ENCODE peak calls at places on chromosomes 11 and 22, in five cellular contexts. One of them, this sample, is unnamed.

GRCh38 chr11:28123151-28123571 is 15.0 kb downstream of the METTL15 start:
- DNase-seq in IMR-90: peak
- DNase-seq in fibroblast of lung: peak
- DNase-seq in endothelial cell of umbilical vein: peak
- DNase-seq in AG04450: no peak
- DNase-seq in this sample: no peak

GRCh38 chr11:7665473-7666291 is 7.6 kb downstream of the CYB5R2 start:
- DNase-seq in IMR-90: peak
- DNase-seq in fibroblast of lung: peak
- DNase-seq in endothelial cell of umbilical vein: peak
- DNase-seq in AG04450: no peak
- DNase-seq in this sample: peak

GRCh38 chr11:29166306-29166705 is 850.5 kb downstream of the KCNA4 start:
- DNase-seq in IMR-90: no peak
- DNase-seq in fibroblast of lung: no peak
- DNase-seq in endothelial cell of umbilical vein: no peak
- DNase-seq in AG04450: no peak
- DNase-seq in this sample: no peak

GRCh38 chr11:72553748-72554147 is 119.4 kb upstream of the CLPB start:
- DNase-seq in IMR-90: no peak
- DNase-seq in fibroblast of lung: no peak
- DNase-seq in endothelial cell of umbilical vein: no peak
- DNase-seq in AG04450: no peak
- DNase-seq in this sample: peak

GRCh38 chr11:70482529-70482917 is 84.2 kb downstream of the CTTN start:
- DNase-seq in IMR-90: peak
- DNase-seq in fibroblast of lung: no peak
- DNase-seq in endothelial cell of umbilical vein: no peak
- DNase-seq in AG04450: no peak
- DNase-seq in this sample: no peak

GRCh38 chr11:124481365-124482323 is 36.1 kb upstream of the OR8B8 start:
- DNase-seq in IMR-90: peak
- DNase-seq in fibroblast of lung: peak
- DNase-seq in endothelial cell of umbilical vein: peak
- DNase-seq in AG04450: peak
- DNase-seq in this sample: peak

GRCh38 chr11:128054323-128054910 is 532.9 kb downstream of the ETS1 start:
- DNase-seq in IMR-90: peak
- DNase-seq in fibroblast of lung: no peak
- DNase-seq in endothelial cell of umbilical vein: no peak
- DNase-seq in AG04450: no peak
- DNase-seq in this sample: no peak

GRCh38 chr11:85595285-85595884 is 31.8 kb downstream of the DLG2 start:
- DNase-seq in IMR-90: peak
- DNase-seq in fibroblast of lung: peak
- DNase-seq in endothelial cell of umbilical vein: peak
- DNase-seq in AG04450: peak
- DNase-seq in this sample: peak

GRCh38 chr11:32131321-32131720 is 40.4 kb downstream of the RCN1 start:
- DNase-seq in IMR-90: peak
- DNase-seq in fibroblast of lung: no peak
- DNase-seq in endothelial cell of umbilical vein: no peak
- DNase-seq in AG04450: no peak
- DNase-seq in this sample: no peak

GRCh38 chr11:45092901-45093760 is 53.3 kb upstream of the PRDM11 start:
- DNase-seq in IMR-90: peak
- DNase-seq in fibroblast of lung: peak
- DNase-seq in endothelial cell of umbilical vein: no peak
- DNase-seq in AG04450: no peak
- DNase-seq in this sample: no peak

GRCh38 chr22:39352301-39352867 is 2.6 kb downstream of the SYNGR1 start:
- DNase-seq in IMR-90: no peak
- DNase-seq in fibroblast of lung: no peak
- DNase-seq in endothelial cell of umbilical vein: no peak
- DNase-seq in AG04450: no peak
- DNase-seq in this sample: no peak

GRCh38 chr11:12264361-12264760 is 113.0 kb upstream of the PARVA start:
- DNase-seq in IMR-90: no peak
- DNase-seq in fibroblast of lung: no peak
- DNase-seq in endothelial cell of umbilical vein: no peak
- DNase-seq in AG04450: no peak
- DNase-seq in this sample: no peak

GRCh38 chr11:46367244-46367915 is 14.1 kb upstream of the MDK start:
- DNase-seq in IMR-90: peak
- DNase-seq in fibroblast of lung: peak
- DNase-seq in endothelial cell of umbilical vein: peak
- DNase-seq in AG04450: no peak
- DNase-seq in this sample: peak

GRCh38 chr11:74680703-74681531 is 50.3 kb downstream of the CHRDL2 start:
- DNase-seq in IMR-90: no peak
- DNase-seq in fibroblast of lung: no peak
- DNase-seq in endothelial cell of umbilical vein: no peak
- DNase-seq in AG04450: no peak
- DNase-seq in this sample: no peak

GRCh38 chr11:69797156-69797555 is 22.0 kb upstream of the FGF4 start:
- DNase-seq in IMR-90: no peak
- DNase-seq in fibroblast of lung: no peak
- DNase-seq in endothelial cell of umbilical vein: no peak
- DNase-seq in AG04450: no peak
- DNase-seq in this sample: no peak

GRCh38 chr22:45480717-45481116 is 22.0 kb upstream of the FBLN1 start:
- DNase-seq in IMR-90: no peak
- DNase-seq in fibroblast of lung: no peak
- DNase-seq in endothelial cell of umbilical vein: no peak
- DNase-seq in AG04450: no peak
- DNase-seq in this sample: no peak

GRCh38 chr11:86698634-86699033 is 26.2 kb upstream of the ME3 start:
- DNase-seq in IMR-90: no peak
- DNase-seq in fibroblast of lung: no peak
- DNase-seq in endothelial cell of umbilical vein: no peak
- DNase-seq in AG04450: no peak
- DNase-seq in this sample: no peak

GRCh38 chr11:24239016-24239720 is 257.7 kb upstream of the LUZP2 start:
- DNase-seq in IMR-90: peak
- DNase-seq in fibroblast of lung: peak
- DNase-seq in endothelial cell of umbilical vein: no peak
- DNase-seq in AG04450: peak
- DNase-seq in this sample: no peak

GRCh38 chr11:71272161-71272560 is 19.8 kb upstream of the SHANK2 start:
- DNase-seq in IMR-90: no peak
- DNase-seq in fibroblast of lung: no peak
- DNase-seq in endothelial cell of umbilical vein: no peak
- DNase-seq in AG04450: no peak
- DNase-seq in this sample: no peak

GRCh38 chr22:21981874-21982273 is 713 bp downstream of the TOP3B start:
- DNase-seq in IMR-90: no peak
- DNase-seq in fibroblast of lung: no peak
- DNase-seq in endothelial cell of umbilical vein: no peak
- DNase-seq in AG04450: no peak
- DNase-seq in this sample: no peak

GRCh38 chr22:40951795-40952602 is 821 bp downstream of the RBX1 start:
- DNase-seq in IMR-90: peak
- DNase-seq in fibroblast of lung: no peak
- DNase-seq in endothelial cell of umbilical vein: no peak
- DNase-seq in AG04450: no peak
- DNase-seq in this sample: peak

GRCh38 chr22:39388261-39389011 is 11.1 kb upstream of the TAB1 start:
- DNase-seq in IMR-90: peak
- DNase-seq in fibroblast of lung: peak
- DNase-seq in endothelial cell of umbilical vein: peak
- DNase-seq in AG04450: peak
- DNase-seq in this sample: peak

GRCh38 chr11:28269621-28270020 is 161.4 kb downstream of the METTL15 start:
- DNase-seq in IMR-90: no peak
- DNase-seq in fibroblast of lung: no peak
- DNase-seq in endothelial cell of umbilical vein: no peak
- DNase-seq in AG04450: no peak
- DNase-seq in this sample: no peak

DNA sequence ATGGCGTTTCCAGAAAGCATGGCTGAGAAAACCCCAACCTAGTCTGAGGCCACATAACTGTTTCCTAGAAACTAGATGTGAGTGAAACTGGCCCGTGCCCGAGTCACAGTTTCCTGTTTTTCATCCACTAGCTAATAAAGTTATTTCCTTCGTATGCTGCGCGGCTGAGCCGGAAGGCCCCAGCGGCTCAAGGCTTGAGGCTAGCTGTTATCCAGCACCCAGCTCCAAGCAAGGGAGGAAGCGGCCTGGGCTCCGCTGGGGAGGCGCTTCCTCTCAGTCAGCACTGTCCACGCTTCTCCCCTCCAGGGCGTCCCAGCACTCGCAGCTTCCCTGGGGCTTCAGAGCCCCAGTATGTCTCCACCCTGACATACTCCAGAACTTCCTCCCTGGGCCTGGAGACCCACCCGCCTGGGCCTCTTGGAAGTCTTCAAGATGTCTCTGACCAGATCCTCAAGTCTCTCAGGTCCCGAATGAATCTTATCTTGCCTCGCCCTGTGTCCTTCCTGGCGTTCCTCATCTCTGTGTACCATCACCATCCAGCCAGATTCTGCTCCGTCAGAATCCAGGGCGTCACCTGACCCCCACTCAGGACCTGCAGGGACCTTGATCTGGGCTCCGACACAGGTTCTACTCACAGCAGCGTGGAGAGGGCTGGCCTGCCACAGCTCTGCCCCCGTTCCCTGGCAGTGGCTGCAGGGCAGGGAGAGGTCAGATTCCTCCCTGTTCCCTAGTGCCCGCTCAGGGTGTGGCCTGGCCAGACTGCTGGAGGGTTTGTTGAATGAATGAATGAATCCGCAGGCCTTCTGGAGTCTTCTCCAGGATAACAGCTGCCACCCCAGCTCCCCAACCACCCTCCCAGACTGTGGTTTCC is 81.9 kb downstream of the LRRC32 start:
- DNase-seq in IMR-90: peak
- DNase-seq in fibroblast of lung: no peak
- DNase-seq in endothelial cell of umbilical vein: peak
- DNase-seq in AG04450: no peak
- DNase-seq in this sample: no peak
- H3K27ac ChIP-seq in IMR-90: no peak
- H3K27ac ChIP-seq in fibroblast of lung: no peak
- H3K27ac ChIP-seq in endothelial cell of umbilical vein: peak
- H3K27ac ChIP-seq in AG04450: no peak
- H3K27ac ChIP-seq in this sample: no peak

GRCh38 chr11:255176-255575 is 18.4 kb downstream of the PSMD13 start:
- DNase-seq in IMR-90: peak
- DNase-seq in fibroblast of lung: peak
- DNase-seq in endothelial cell of umbilical vein: no peak
- DNase-seq in AG04450: no peak
- DNase-seq in this sample: no peak
- H3K27ac ChIP-seq in IMR-90: no peak
- H3K27ac ChIP-seq in fibroblast of lung: no peak
- H3K27ac ChIP-seq in endothelial cell of umbilical vein: no peak
- H3K27ac ChIP-seq in AG04450: no peak
- H3K27ac ChIP-seq in this sample: no peak

GRCh38 chr11:10722307-10722706 is 28.7 kb upstream of the CTR9 start:
- DNase-seq in IMR-90: no peak
- DNase-seq in fibroblast of lung: no peak
- DNase-seq in endothelial cell of umbilical vein: no peak
- DNase-seq in AG04450: no peak
- DNase-seq in this sample: no peak

GRCh38 chr11:10728154-10728553 is 22.9 kb upstream of the CTR9 start:
- DNase-seq in IMR-90: no peak
- DNase-seq in fibroblast of lung: no peak
- DNase-seq in endothelial cell of umbilical vein: no peak
- DNase-seq in AG04450: no peak
- DNase-seq in this sample: peak

GRCh38 chr11:10727259-10727851 is 23.7 kb upstream of the CTR9 start:
- DNase-seq in IMR-90: peak
- DNase-seq in fibroblast of lung: peak
- DNase-seq in endothelial cell of umbilical vein: no peak
- DNase-seq in AG04450: peak
- DNase-seq in this sample: no peak

GRCh38 chr11:10725907-10726253 is 25.2 kb upstream of the CTR9 start:
- DNase-seq in IMR-90: no peak
- DNase-seq in fibroblast of lung: no peak
- DNase-seq in endothelial cell of umbilical vein: no peak
- DNase-seq in AG04450: no peak
- DNase-seq in this sample: no peak

DNA sequence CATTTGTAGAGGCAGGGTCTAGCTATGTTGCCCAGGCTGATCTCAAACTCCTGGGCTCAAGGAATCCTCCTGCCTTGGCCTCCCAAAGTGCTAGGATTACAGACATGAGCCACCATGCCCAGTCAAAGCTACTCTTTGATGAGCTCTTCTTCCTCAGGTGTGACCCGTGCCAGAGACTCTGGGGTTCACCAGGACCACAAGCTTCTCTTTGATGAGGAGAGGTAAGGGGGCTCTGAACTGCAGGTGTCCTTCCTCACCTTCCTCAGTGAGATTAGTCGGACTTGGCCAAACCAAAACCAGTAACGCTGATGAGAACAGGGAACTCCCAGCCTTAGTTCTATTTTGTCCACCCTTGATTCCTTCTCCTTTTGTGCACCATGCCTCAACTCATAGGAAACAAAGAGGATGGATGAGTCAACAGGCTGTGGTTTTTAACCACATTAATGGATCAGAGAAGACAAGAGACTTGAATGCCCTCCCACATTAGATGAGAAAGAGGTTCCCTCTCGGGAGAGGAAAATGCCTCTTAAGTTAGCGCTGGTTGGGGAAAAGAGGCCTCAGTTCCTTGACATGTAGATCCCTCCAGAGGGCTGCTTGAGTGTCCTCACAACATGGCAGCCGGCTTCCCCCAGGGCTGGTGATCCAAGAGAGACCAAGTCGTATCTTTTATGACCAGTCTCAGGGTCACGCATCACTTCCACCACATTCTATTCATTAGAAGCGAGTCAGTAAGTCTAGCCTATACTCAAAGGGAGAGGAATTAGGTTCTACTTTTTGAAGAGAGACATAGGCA is 25.7 kb upstream of the CTR9 start:
- DNase-seq in IMR-90: peak
- DNase-seq in fibroblast of lung: peak
- DNase-seq in endothelial cell of umbilical vein: no peak
- DNase-seq in AG04450: peak
- DNase-seq in this sample: no peak
- H3K27ac ChIP-seq in IMR-90: no peak
- H3K27ac ChIP-seq in fibroblast of lung: no peak
- H3K27ac ChIP-seq in endothelial cell of umbilical vein: no peak
- H3K27ac ChIP-seq in AG04450: no peak
- H3K27ac ChIP-seq in this sample: no peak

DNA sequence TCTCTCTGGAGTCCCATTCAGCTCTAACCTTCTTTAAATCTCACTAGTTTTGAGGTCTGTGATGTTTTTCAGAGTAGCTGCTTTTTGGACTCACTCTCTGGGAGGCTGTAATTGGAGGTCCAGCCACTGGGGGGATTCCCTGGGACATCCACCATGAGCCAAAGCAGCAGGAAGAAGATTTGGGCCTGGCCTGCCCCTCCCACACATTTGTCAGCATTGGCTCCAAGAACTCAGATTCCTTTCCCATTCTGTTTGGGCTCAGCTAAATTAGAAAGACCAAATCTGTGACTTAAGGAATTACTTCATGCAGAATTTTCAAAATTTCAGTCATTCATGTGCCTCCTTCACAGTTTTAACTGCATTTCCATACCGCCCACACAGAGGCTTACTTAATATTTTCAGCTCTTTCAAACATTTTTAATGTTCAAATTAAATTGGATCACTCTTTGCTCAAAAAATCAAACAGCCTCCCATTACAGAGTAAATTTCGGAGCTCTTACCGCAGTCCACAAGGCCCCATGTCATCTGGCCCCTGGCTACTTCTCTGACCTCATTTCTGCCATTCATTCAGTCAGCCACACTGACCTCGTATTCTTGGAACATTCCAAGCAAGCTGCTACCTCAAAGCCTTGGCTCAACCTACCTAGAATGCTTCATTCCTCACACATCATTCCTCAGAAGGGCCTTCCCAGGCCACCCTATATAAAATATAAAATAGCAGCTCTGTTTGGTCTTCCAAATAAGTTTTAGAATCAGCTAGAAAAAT is 54.5 kb upstream of the RRAS2 start:
- DNase-seq in IMR-90: peak
- DNase-seq in fibroblast of lung: peak
- DNase-seq in endothelial cell of umbilical vein: no peak
- DNase-seq in AG04450: no peak
- DNase-seq in this sample: peak
- H3K27ac ChIP-seq in IMR-90: peak
- H3K27ac ChIP-seq in fibroblast of lung: peak
- H3K27ac ChIP-seq in endothelial cell of umbilical vein: no peak
- H3K27ac ChIP-seq in AG04450: peak
- H3K27ac ChIP-seq in this sample: peak